ENCODE peak calls at places on chromosome 1, in eight cellular contexts. One of them, this sample, is unnamed.

GRCh38 chr1:155170101-155170785 is 2.9 kb downstream of the KRTCAP2 start:
- DNase-seq in fibroblast of pulmonary artery: no peak
- DNase-seq in SJCRH30: no peak
- DNase-seq in epithelial cell of esophagus: no peak
- DNase-seq in CD4-positive, CD25-positive, alpha-beta regulatory T cell: no peak
- DNase-seq in astrocyte of the spinal cord: no peak
- DNase-seq in PC-3: no peak
- DNase-seq in fibroblast of lung: no peak
- DNase-seq in this sample: no peak

GRCh38 chr1:160081261-160081936 is at the start of gene KCNJ9:
- DNase-seq in fibroblast of pulmonary artery: no peak
- DNase-seq in SJCRH30: no peak
- DNase-seq in epithelial cell of esophagus: no peak
- DNase-seq in CD4-positive, CD25-positive, alpha-beta regulatory T cell: no peak
- DNase-seq in astrocyte of the spinal cord: no peak
- DNase-seq in PC-3: no peak
- DNase-seq in fibroblast of lung: peak; percentile 25
- DNase-seq in this sample: no peak

GRCh38 chr1:156747737-156748669 is 3.5 kb downstream of the HDGF start:
- DNase-seq in fibroblast of pulmonary artery: no peak
- DNase-seq in SJCRH30: no peak
- DNase-seq in epithelial cell of esophagus: peak; percentile 36
- DNase-seq in CD4-positive, CD25-positive, alpha-beta regulatory T cell: no peak
- DNase-seq in astrocyte of the spinal cord: no peak
- DNase-seq in PC-3: no peak
- DNase-seq in fibroblast of lung: no peak
- DNase-seq in this sample: no peak

GRCh38 chr1:37020653-37021277 is 13.6 kb downstream of the GRIK3 start:
- DNase-seq in fibroblast of pulmonary artery: no peak
- DNase-seq in SJCRH30: peak; percentile 63
- DNase-seq in epithelial cell of esophagus: no peak
- DNase-seq in CD4-positive, CD25-positive, alpha-beta regulatory T cell: no peak
- DNase-seq in astrocyte of the spinal cord: no peak
- DNase-seq in PC-3: peak; percentile 4
- DNase-seq in fibroblast of lung: no peak
- DNase-seq in this sample: no peak

GRCh38 chr1:117147856-117148588 is 26.5 kb upstream of the TRIM45 start:
- DNase-seq in fibroblast of pulmonary artery: peak; percentile 71
- DNase-seq in SJCRH30: no peak
- DNase-seq in epithelial cell of esophagus: peak; percentile 68
- DNase-seq in CD4-positive, CD25-positive, alpha-beta regulatory T cell: no peak
- DNase-seq in astrocyte of the spinal cord: peak; percentile 77
- DNase-seq in PC-3: peak; percentile 95
- DNase-seq in fibroblast of lung: peak; percentile 81
- DNase-seq in this sample: no peak

GRCh38 chr1:50424940-50425375 is 1.7 kb upstream of the DMRTA2 start:
- DNase-seq in fibroblast of pulmonary artery: no peak
- DNase-seq in SJCRH30: peak; percentile 62
- DNase-seq in epithelial cell of esophagus: peak; percentile 9
- DNase-seq in CD4-positive, CD25-positive, alpha-beta regulatory T cell: no peak
- DNase-seq in astrocyte of the spinal cord: no peak
- DNase-seq in PC-3: no peak
- DNase-seq in fibroblast of lung: no peak
- DNase-seq in this sample: no peak

GRCh38 chr1:92409946-92410345 is 76.8 kb downstream of the GFI1 start:
- DNase-seq in fibroblast of pulmonary artery: no peak
- DNase-seq in SJCRH30: no peak
- DNase-seq in epithelial cell of esophagus: no peak
- DNase-seq in CD4-positive, CD25-positive, alpha-beta regulatory T cell: no peak
- DNase-seq in astrocyte of the spinal cord: no peak
- DNase-seq in PC-3: no peak
- DNase-seq in fibroblast of lung: no peak
- DNase-seq in this sample: no peak

GRCh38 chr1:218482683-218483082 is 137.5 kb downstream of the TGFB2 start:
- DNase-seq in fibroblast of pulmonary artery: peak; percentile 95
- DNase-seq in SJCRH30: no peak
- DNase-seq in epithelial cell of esophagus: no peak
- DNase-seq in CD4-positive, CD25-positive, alpha-beta regulatory T cell: no peak
- DNase-seq in astrocyte of the spinal cord: no peak
- DNase-seq in PC-3: no peak
- DNase-seq in fibroblast of lung: peak; percentile 88
- DNase-seq in this sample: peak; percentile 82

GRCh38 chr1:1200876-1201810 is 5.2 kb downstream of the TNFRSF18 start:
- DNase-seq in fibroblast of pulmonary artery: peak; percentile 63
- DNase-seq in SJCRH30: peak; percentile 59
- DNase-seq in epithelial cell of esophagus: peak; percentile 55
- DNase-seq in CD4-positive, CD25-positive, alpha-beta regulatory T cell: peak; percentile 87
- DNase-seq in astrocyte of the spinal cord: peak; percentile 22
- DNase-seq in PC-3: peak; percentile 48
- DNase-seq in fibroblast of lung: peak; percentile 11
- DNase-seq in this sample: no peak

GRCh38 chr1:244435562-244436205 is 16.0 kb downstream of the ADSS2 start:
- DNase-seq in fibroblast of pulmonary artery: peak; percentile 59
- DNase-seq in SJCRH30: no peak
- DNase-seq in epithelial cell of esophagus: peak; percentile 41
- DNase-seq in CD4-positive, CD25-positive, alpha-beta regulatory T cell: no peak
- DNase-seq in astrocyte of the spinal cord: peak; percentile 60
- DNase-seq in PC-3: peak; percentile 81
- DNase-seq in fibroblast of lung: peak; percentile 46
- DNase-seq in this sample: peak; percentile 48

GRCh38 chr1:109201123-109201703 is 12.5 kb upstream of the SARS1 start:
- DNase-seq in fibroblast of pulmonary artery: peak; percentile 86
- DNase-seq in SJCRH30: peak; percentile 85
- DNase-seq in epithelial cell of esophagus: peak; percentile 98
- DNase-seq in CD4-positive, CD25-positive, alpha-beta regulatory T cell: no peak
- DNase-seq in astrocyte of the spinal cord: peak; percentile 87
- DNase-seq in PC-3: peak; percentile 87
- DNase-seq in fibroblast of lung: peak; percentile 75
- DNase-seq in this sample: peak; percentile 87

GRCh38 chr1:157369808-157370521 is 182.3 kb downstream of the FCRL5 start:
- DNase-seq in fibroblast of pulmonary artery: peak; percentile 64
- DNase-seq in SJCRH30: peak; percentile 68
- DNase-seq in epithelial cell of esophagus: peak; percentile 65
- DNase-seq in CD4-positive, CD25-positive, alpha-beta regulatory T cell: peak; percentile 32
- DNase-seq in astrocyte of the spinal cord: peak; percentile 53
- DNase-seq in PC-3: peak; percentile 88
- DNase-seq in fibroblast of lung: peak; percentile 47
- DNase-seq in this sample: no peak

GRCh38 chr1:217274927-217275616 is 355.8 kb downstream of the GPATCH2 start:
- DNase-seq in fibroblast of pulmonary artery: peak; percentile 63
- DNase-seq in SJCRH30: peak; percentile 7
- DNase-seq in epithelial cell of esophagus: peak; percentile 71
- DNase-seq in CD4-positive, CD25-positive, alpha-beta regulatory T cell: no peak
- DNase-seq in astrocyte of the spinal cord: peak; percentile 64
- DNase-seq in PC-3: peak; percentile 97
- DNase-seq in fibroblast of lung: peak; percentile 69
- DNase-seq in this sample: peak; percentile 75

GRCh38 chr1:37753473-37754321 is 11.2 kb downstream of the EPHA10 start:
- DNase-seq in fibroblast of pulmonary artery: no peak
- DNase-seq in SJCRH30: no peak
- DNase-seq in epithelial cell of esophagus: no peak
- DNase-seq in CD4-positive, CD25-positive, alpha-beta regulatory T cell: no peak
- DNase-seq in astrocyte of the spinal cord: no peak
- DNase-seq in PC-3: no peak
- DNase-seq in fibroblast of lung: no peak
- DNase-seq in this sample: no peak

GRCh38 chr1:27122652-27123051 is 32.3 kb downstream of the SLC9A1 start:
- DNase-seq in fibroblast of pulmonary artery: peak; percentile 70
- DNase-seq in SJCRH30: peak; percentile 56
- DNase-seq in epithelial cell of esophagus: peak; percentile 70
- DNase-seq in CD4-positive, CD25-positive, alpha-beta regulatory T cell: no peak
- DNase-seq in astrocyte of the spinal cord: peak; percentile 63
- DNase-seq in PC-3: peak; percentile 90
- DNase-seq in fibroblast of lung: peak; percentile 68
- DNase-seq in this sample: no peak

GRCh38 chr1:157105988-157106812 is 6.6 kb upstream of the ETV3L start:
- DNase-seq in fibroblast of pulmonary artery: peak; percentile 68
- DNase-seq in SJCRH30: peak; percentile 42
- DNase-seq in epithelial cell of esophagus: peak; percentile 83
- DNase-seq in CD4-positive, CD25-positive, alpha-beta regulatory T cell: no peak
- DNase-seq in astrocyte of the spinal cord: peak; percentile 85
- DNase-seq in PC-3: peak; percentile 77
- DNase-seq in fibroblast of lung: peak; percentile 70
- DNase-seq in this sample: peak; percentile 79

GRCh38 chr1:229408458-229409037 is 25.3 kb downstream of the ACTA1 start:
- DNase-seq in fibroblast of pulmonary artery: no peak
- DNase-seq in SJCRH30: peak; percentile 87
- DNase-seq in epithelial cell of esophagus: peak; percentile 54
- DNase-seq in CD4-positive, CD25-positive, alpha-beta regulatory T cell: no peak
- DNase-seq in astrocyte of the spinal cord: no peak
- DNase-seq in PC-3: peak; percentile 37
- DNase-seq in fibroblast of lung: no peak
- DNase-seq in this sample: peak; percentile 11

DNA sequence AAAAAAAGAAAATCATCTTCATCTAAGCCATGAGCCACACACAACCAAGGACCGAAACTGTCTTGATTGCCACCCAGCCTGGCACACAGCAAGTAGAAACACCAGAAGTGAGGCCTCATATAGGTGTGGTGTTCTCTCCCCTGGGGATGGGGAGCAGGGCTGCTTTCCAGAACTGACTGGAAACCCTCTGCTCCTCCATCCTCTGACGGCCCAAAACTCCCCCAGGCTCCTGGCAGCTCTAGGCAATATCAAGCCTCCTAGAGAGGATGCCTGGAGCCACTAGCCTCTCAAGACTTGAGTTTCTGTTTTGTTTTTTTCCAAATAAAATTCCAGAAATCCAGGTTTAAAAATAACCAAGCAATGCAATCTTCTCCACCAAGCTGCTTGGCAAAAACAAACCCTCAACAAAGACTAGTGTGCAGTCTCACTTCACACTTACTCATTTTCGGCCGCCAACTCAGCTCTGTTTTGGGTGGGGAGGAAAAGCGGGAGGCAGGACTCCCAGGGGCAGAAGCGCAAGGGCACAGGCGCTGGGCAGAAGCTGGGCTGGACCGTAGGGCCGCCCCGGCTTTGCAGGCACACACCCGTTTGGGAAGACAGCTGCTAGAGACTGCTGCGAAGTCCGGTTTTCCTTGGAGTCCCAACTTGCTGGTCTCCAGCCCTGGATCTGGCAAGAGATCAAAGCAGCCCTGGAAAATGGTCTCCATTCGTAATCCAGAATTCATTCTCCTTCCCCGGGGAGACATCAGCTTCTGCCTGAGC is 78.2 kb upstream of the CAPZB start:
- DNase-seq in fibroblast of pulmonary artery: peak; percentile 37
- DNase-seq in SJCRH30: peak; percentile 84
- DNase-seq in epithelial cell of esophagus: peak; percentile 5
- DNase-seq in CD4-positive, CD25-positive, alpha-beta regulatory T cell: no peak
- DNase-seq in astrocyte of the spinal cord: peak; percentile 42
- DNase-seq in PC-3: no peak
- DNase-seq in fibroblast of lung: peak; percentile 70
- DNase-seq in this sample: peak; percentile 41
- H3K4me3 ChIP-seq in fibroblast of pulmonary artery: peak overlapping the region; percentile 24
- H3K4me3 ChIP-seq in SJCRH30: peak overlapping the region; percentile 24
- H3K4me3 ChIP-seq in epithelial cell of esophagus: no peak overlapping the region
- H3K4me3 ChIP-seq in CD4-positive, CD25-positive, alpha-beta regulatory T cell: no peak overlapping the region
- H3K4me3 ChIP-seq in astrocyte of the spinal cord: no peak overlapping the region
- H3K4me3 ChIP-seq in PC-3: no peak overlapping the region
- H3K4me3 ChIP-seq in fibroblast of lung: peak overlapping the region; percentile 27
- H3K4me3 ChIP-seq in this sample: peak overlapping the region; percentile 24

GRCh38 chr1:61238371-61238689 is 156.0 kb downstream of the NFIA start:
- DNase-seq in fibroblast of pulmonary artery: no peak
- DNase-seq in SJCRH30: no peak
- DNase-seq in epithelial cell of esophagus: no peak
- DNase-seq in CD4-positive, CD25-positive, alpha-beta regulatory T cell: no peak
- DNase-seq in astrocyte of the spinal cord: no peak
- DNase-seq in PC-3: no peak
- DNase-seq in fibroblast of lung: no peak
- DNase-seq in this sample: no peak

GRCh38 chr1:61241864-61242472 is 159.6 kb downstream of the NFIA start:
- DNase-seq in fibroblast of pulmonary artery: no peak
- DNase-seq in SJCRH30: no peak
- DNase-seq in epithelial cell of esophagus: no peak
- DNase-seq in CD4-positive, CD25-positive, alpha-beta regulatory T cell: no peak
- DNase-seq in astrocyte of the spinal cord: no peak
- DNase-seq in PC-3: no peak
- DNase-seq in fibroblast of lung: no peak
- DNase-seq in this sample: no peak

GRCh38 chr1:61244114-61244513 is 161.8 kb downstream of the NFIA start:
- DNase-seq in fibroblast of pulmonary artery: peak; percentile 75
- DNase-seq in SJCRH30: peak; percentile 92
- DNase-seq in epithelial cell of esophagus: peak; percentile 16
- DNase-seq in CD4-positive, CD25-positive, alpha-beta regulatory T cell: no peak
- DNase-seq in astrocyte of the spinal cord: peak; percentile 93
- DNase-seq in PC-3: peak; percentile 90
- DNase-seq in fibroblast of lung: peak; percentile 90
- DNase-seq in this sample: peak; percentile 83

GRCh38 chr1:61240878-61241277 is 158.5 kb downstream of the NFIA start:
- DNase-seq in fibroblast of pulmonary artery: no peak
- DNase-seq in SJCRH30: no peak
- DNase-seq in epithelial cell of esophagus: no peak
- DNase-seq in CD4-positive, CD25-positive, alpha-beta regulatory T cell: no peak
- DNase-seq in astrocyte of the spinal cord: no peak
- DNase-seq in PC-3: no peak
- DNase-seq in fibroblast of lung: no peak
- DNase-seq in this sample: no peak

GRCh38 chr1:61241411-61241838 is 159.1 kb downstream of the NFIA start:
- DNase-seq in fibroblast of pulmonary artery: peak; percentile 35
- DNase-seq in SJCRH30: no peak
- DNase-seq in epithelial cell of esophagus: peak; percentile 23
- DNase-seq in CD4-positive, CD25-positive, alpha-beta regulatory T cell: no peak
- DNase-seq in astrocyte of the spinal cord: no peak
- DNase-seq in PC-3: peak; percentile 37
- DNase-seq in fibroblast of lung: peak; percentile 33
- DNase-seq in this sample: no peak
- H3K4me3 ChIP-seq in fibroblast of pulmonary artery: no peak overlapping the region
- H3K4me3 ChIP-seq in SJCRH30: no peak overlapping the region
- H3K4me3 ChIP-seq in epithelial cell of esophagus: peak overlapping the region; percentile 8
- H3K4me3 ChIP-seq in CD4-positive, CD25-positive, alpha-beta regulatory T cell: no peak overlapping the region
- H3K4me3 ChIP-seq in astrocyte of the spinal cord: no peak overlapping the region
- H3K4me3 ChIP-seq in PC-3: no peak overlapping the region
- H3K4me3 ChIP-seq in fibroblast of lung: peak overlapping the region; percentile 6
- H3K4me3 ChIP-seq in this sample: no peak overlapping the region

GRCh38 chr1:59733443-59734141 is 81.2 kb upstream of the HOOK1 start:
- DNase-seq in fibroblast of pulmonary artery: peak; percentile 31
- DNase-seq in SJCRH30: no peak
- DNase-seq in epithelial cell of esophagus: no peak
- DNase-seq in CD4-positive, CD25-positive, alpha-beta regulatory T cell: no peak
- DNase-seq in astrocyte of the spinal cord: no peak
- DNase-seq in PC-3: no peak
- DNase-seq in fibroblast of lung: peak; percentile 54
- DNase-seq in this sample: no peak
- H3K4me3 ChIP-seq in fibroblast of pulmonary artery: no peak overlapping the region
- H3K4me3 ChIP-seq in SJCRH30: no peak overlapping the region
- H3K4me3 ChIP-seq in epithelial cell of esophagus: no peak overlapping the region
- H3K4me3 ChIP-seq in CD4-positive, CD25-positive, alpha-beta regulatory T cell: no peak overlapping the region
- H3K4me3 ChIP-seq in astrocyte of the spinal cord: no peak overlapping the region
- H3K4me3 ChIP-seq in PC-3: no peak overlapping the region
- H3K4me3 ChIP-seq in fibroblast of lung: no peak overlapping the region
- H3K4me3 ChIP-seq in this sample: no peak overlapping the region

DNA sequence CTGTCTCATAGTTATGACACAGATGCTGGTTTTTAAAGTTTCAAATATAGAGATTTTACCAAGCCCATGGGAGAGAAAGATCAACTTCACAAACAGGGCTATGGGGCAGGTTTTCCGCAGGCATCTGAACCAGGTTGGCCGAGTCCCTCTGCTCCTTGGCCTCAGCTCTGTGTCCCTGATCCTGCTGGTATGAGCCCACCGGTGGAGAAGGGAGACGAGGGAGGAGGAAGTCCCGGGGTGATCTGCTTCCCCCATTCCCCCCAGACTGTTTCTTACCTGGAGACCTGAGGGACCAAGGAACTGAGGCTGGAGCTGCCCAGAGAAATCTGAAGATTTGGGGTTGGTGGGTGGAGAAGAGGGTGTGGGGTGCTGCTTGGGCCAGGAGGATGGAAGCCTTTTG is 28.9 kb upstream of the BTG2 start:
- DNase-seq in fibroblast of pulmonary artery: no peak
- DNase-seq in SJCRH30: no peak
- DNase-seq in epithelial cell of esophagus: no peak
- DNase-seq in CD4-positive, CD25-positive, alpha-beta regulatory T cell: no peak
- DNase-seq in astrocyte of the spinal cord: no peak
- DNase-seq in PC-3: no peak
- DNase-seq in fibroblast of lung: no peak
- DNase-seq in this sample: no peak
- H3K4me3 ChIP-seq in fibroblast of pulmonary artery: no peak overlapping the region
- H3K4me3 ChIP-seq in SJCRH30: no peak overlapping the region
- H3K4me3 ChIP-seq in epithelial cell of esophagus: no peak overlapping the region
- H3K4me3 ChIP-seq in CD4-positive, CD25-positive, alpha-beta regulatory T cell: no peak overlapping the region
- H3K4me3 ChIP-seq in astrocyte of the spinal cord: no peak overlapping the region
- H3K4me3 ChIP-seq in PC-3: no peak overlapping the region
- H3K4me3 ChIP-seq in fibroblast of lung: no peak overlapping the region
- H3K4me3 ChIP-seq in this sample: no peak overlapping the region

This sample was measured in skeletal muscle cell.